ENCODE peak calls at places on chromosome 21, in eight cellular contexts. R, T, G, Y, O, V, H and U are unnamed samples.

GRCh38 chr21:35256468-35256988 is 207.4 kb upstream of the RUNX1 start:
- DNase-seq in R (peak; percentile 85), T (peak; percentile 87), G (peak; percentile 76), Y (peak; percentile 100), O (peak; percentile 98), V (no peak), H (no peak), U (peak; percentile 99)

GRCh38 chr21:37983336-37984095 is 67.3 kb upstream of the KCNJ6 start:
- DNase-seq in R (no peak), T (no peak), G (no peak), Y (no peak), O (no peak), V (no peak), H (no peak), U (peak; percentile 15)

GRCh38 chr21:31671146-31671716 is 11.7 kb downstream of the SOD1 start:
- DNase-seq in R (no peak), T (no peak), G (no peak), Y (no peak), O (no peak), V (no peak), H (no peak), U (no peak)

GRCh38 chr21:29164330-29164942 is 34.0 kb downstream of the MAP3K7CL start:
- DNase-seq in R (no peak), T (no peak), G (no peak), Y (peak; percentile 91), O (peak; percentile 60), V (no peak), H (peak; percentile 71), U (no peak)

GRCh38 chr21:36695671-36696389 is 3.1 kb upstream of the SIM2 start:
- DNase-seq in R (no peak), T (no peak), G (no peak), Y (no peak), O (no peak), V (no peak), H (peak; percentile 87), U (no peak)

GRCh38 chr21:46111857-46112730 is 14.2 kb downstream of the COL6A2 start:
- DNase-seq in R (peak; percentile 23), T (no peak), G (peak; percentile 78), Y (no peak), O (no peak), V (no peak), H (no peak), U (no peak)

GRCh38 chr21:39867198-39867650 is at the start of gene PCP4:
- DNase-seq in R (no peak), T (peak; percentile 58), G (no peak), Y (no peak), O (peak; percentile 46), V (peak; percentile 2), H (peak; percentile 96), U (no peak)

GRCh38 chr21:18443085-18443484 is 39.5 kb upstream of the TMPRSS15 start:
- DNase-seq in R (no peak), T (no peak), G (no peak), Y (no peak), O (no peak), V (no peak), H (no peak), U (no peak)

GRCh38 chr21:15000076-15000475 is 64.7 kb downstream of the NRIP1 start:
- DNase-seq in R (no peak), T (no peak), G (no peak), Y (peak; percentile 68), O (no peak), V (no peak), H (no peak), U (no peak)

GRCh38 chr21:35933466-35933865 is 126.9 kb downstream of the SETD4 start:
- DNase-seq in R (peak; percentile 45), T (no peak), G (no peak), Y (peak; percentile 86), O (no peak), V (no peak), H (peak; percentile 52), U (peak; percentile 79)

GRCh38 chr21:31930001-31930400 is 57.2 kb downstream of the HUNK start:
- DNase-seq in R (no peak), T (no peak), G (no peak), Y (no peak), O (no peak), V (no peak), H (no peak), U (no peak)

GRCh38 chr21:39956586-39956985 is 89.3 kb downstream of the PCP4 start:
- DNase-seq in R (no peak), T (no peak), G (no peak), Y (no peak), O (no peak), V (no peak), H (peak; percentile 10), U (no peak)

GRCh38 chr21:35275776-35276175 is 226.7 kb upstream of the RUNX1 start:
- DNase-seq in R (no peak), T (no peak), G (no peak), Y (peak; percentile 25), O (peak; percentile 70), V (no peak), H (no peak), U (no peak)

GRCh38 chr21:35035581-35035980 is 13.5 kb downstream of the RUNX1 start:
- DNase-seq in R (no peak), T (no peak), G (no peak), Y (no peak), O (no peak), V (no peak), H (no peak), U (no peak)

GRCh38 chr21:14737922-14738321 is 191.8 kb upstream of the SAMSN1 start:
- DNase-seq in R (no peak), T (peak; percentile 45), G (no peak), Y (peak; percentile 8), O (peak; percentile 37), V (peak; percentile 74), H (peak; percentile 76), U (peak; percentile 11)

GRCh38 chr21:31911138-31911907 is 38.5 kb downstream of the HUNK start:
- DNase-seq in R (no peak), T (no peak), G (no peak), Y (peak; percentile 86), O (no peak), V (no peak), H (no peak), U (no peak)

GRCh38 chr21:18801468-18801867 is 397.9 kb upstream of the TMPRSS15 start:
- DNase-seq in R (no peak), T (no peak), G (no peak), Y (no peak), O (no peak), V (no peak), H (peak; percentile 48), U (no peak)

GRCh38 chr21:37430184-37430821 is 63.7 kb downstream of the DYRK1A start:
- DNase-seq in R (no peak), T (peak; percentile 23), G (no peak), Y (no peak), O (no peak), V (no peak), H (no peak), U (no peak)

GRCh38 chr21:33976980-33977720 is 61.5 kb upstream of the ATP5PO start:
- DNase-seq in R (no peak), T (no peak), G (no peak), Y (no peak), O (no peak), V (no peak), H (no peak), U (no peak)
- H3K4me3 ChIP-seq in R (no peak overlapping the region), T (no peak overlapping the region), G (no peak overlapping the region), Y (no peak overlapping the region), O (no peak overlapping the region), V (no peak overlapping the region), H (no peak overlapping the region), U (no peak overlapping the region)

DNA sequence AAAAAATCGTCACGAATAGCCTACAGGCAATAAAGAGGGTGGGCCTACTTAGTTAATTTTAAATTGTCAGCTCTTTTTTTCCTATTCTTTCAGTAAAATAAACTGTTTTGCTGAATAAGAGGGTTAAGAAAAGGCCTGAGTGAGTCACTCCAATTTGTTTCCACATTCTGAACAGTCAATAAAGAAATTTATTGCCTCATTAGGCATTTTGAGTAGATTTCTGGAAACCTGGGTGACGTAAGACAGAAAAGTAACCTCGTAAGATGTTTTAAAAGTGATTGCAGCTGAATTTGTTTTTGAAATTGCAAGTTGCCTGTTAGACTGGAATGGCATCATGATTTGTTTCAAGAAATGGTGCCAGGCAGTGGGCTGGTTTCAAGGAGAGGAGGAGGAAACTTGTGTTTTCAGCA is 439.3 kb downstream of the USP25 start:
- DNase-seq in R (no peak), T (no peak), G (no peak), Y (peak; percentile 8), O (no peak), V (no peak), H (no peak), U (peak; percentile 21)
- H3K4me3 ChIP-seq in R (no peak overlapping the region), T (no peak overlapping the region), G (no peak overlapping the region), Y (no peak overlapping the region), O (no peak overlapping the region), V (no peak overlapping the region), H (no peak overlapping the region), U (no peak overlapping the region)

GRCh38 chr21:44301961-44302406 is 2.1 kb downstream of the PFKL start:
- DNase-seq in R (no peak), T (no peak), G (no peak), Y (no peak), O (no peak), V (no peak), H (no peak), U (no peak)

GRCh38 chr21:44304846-44305245 is 5.0 kb downstream of the PFKL start:
- DNase-seq in R (peak; percentile 40), T (peak; percentile 33), G (no peak), Y (peak; percentile 23), O (no peak), V (peak; percentile 38), H (peak; percentile 62), U (no peak)

GRCh38 chr21:44305691-44306090 is 5.8 kb downstream of the PFKL start:
- DNase-seq in R (no peak), T (no peak), G (no peak), Y (no peak), O (no peak), V (no peak), H (no peak), U (no peak)

GRCh38 chr21:44303490-44303981 is 3.7 kb downstream of the PFKL start:
- DNase-seq in R (no peak), T (no peak), G (no peak), Y (no peak), O (no peak), V (no peak), H (no peak), U (no peak)

DNA sequence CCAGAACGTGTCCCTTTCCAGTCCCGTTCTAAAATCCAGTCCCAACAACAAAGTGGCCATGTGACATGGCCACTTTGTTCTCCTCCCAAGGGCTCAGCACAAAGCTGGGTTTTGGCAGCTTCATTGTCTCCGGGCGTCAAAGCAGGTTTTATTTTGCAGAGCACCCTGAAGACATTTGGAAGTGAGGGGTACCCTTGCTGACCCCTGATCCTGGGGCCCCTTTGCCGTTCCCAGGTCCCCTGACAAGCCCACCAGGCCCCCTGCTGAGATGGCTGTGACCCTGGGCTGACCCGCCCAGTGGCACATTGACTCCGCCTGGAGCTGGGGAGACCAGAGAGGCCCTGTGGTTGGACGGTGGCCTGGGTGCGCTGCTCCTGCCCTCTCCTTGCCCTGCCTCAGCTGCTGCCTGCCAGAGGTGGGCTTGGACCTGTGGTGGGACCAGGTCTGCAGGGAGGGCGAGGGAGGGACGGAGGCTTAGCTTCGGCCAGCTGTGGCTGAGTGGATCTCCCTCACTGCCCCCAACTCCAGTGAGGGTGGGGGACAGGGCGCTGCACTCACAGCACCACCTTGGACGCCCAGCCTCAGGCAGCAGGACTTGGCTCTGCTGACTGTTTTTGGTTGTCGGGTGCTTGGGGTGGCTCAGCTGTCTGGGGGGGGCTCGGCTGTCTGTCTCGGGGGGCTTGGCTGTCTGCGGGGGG is 4.3 kb downstream of the PFKL start:
- DNase-seq in R (no peak), T (no peak), G (no peak), Y (no peak), O (no peak), V (no peak), H (no peak), U (no peak)
- H3K4me3 ChIP-seq in R (no peak overlapping the region), T (no peak overlapping the region), G (no peak overlapping the region), Y (no peak overlapping the region), O (no peak overlapping the region), V (no peak overlapping the region), H (no peak overlapping the region), U (no peak overlapping the region)

GRCh38 chr21:42939581-42940413 is 14.4 kb upstream of the ERVH48-1 start:
- DNase-seq in R (peak; percentile 87), T (peak; percentile 84), G (no peak), Y (peak; percentile 99), O (peak; percentile 85), V (no peak), H (no peak), U (peak; percentile 96)
- H3K4me3 ChIP-seq in R (peak overlapping the region; percentile 11), T (no peak overlapping the region), G (no peak overlapping the region), Y (peak overlapping the region; percentile 26), O (no peak overlapping the region), V (no peak overlapping the region), H (no peak overlapping the region), U (peak overlapping the region; percentile 41)